ENCODE peak calls at places on chromosomes 11 and 22, in seven cellular contexts. One of them, this sample, is unnamed.
A peak's percentile ranks its signal among the peaks of the same experiment; 100 is the strongest.

GRCh38 chr22:39917091-39917703 is 16.3 kb downstream of the GRAP2 start:
- DNase-seq in sigmoid colon: no peak
- DNase-seq in vagina: no peak
- DNase-seq in endothelial cell of umbilical vein: no peak
- DNase-seq in breast epithelium: no peak
- DNase-seq in transverse colon: no peak
- DNase-seq in stomach: no peak
- DNase-seq in this sample: no peak

GRCh38 chr11:102551188-102551781 is 20.7 kb upstream of the MMP7 start:
- DNase-seq in breast epithelium: no peak
- DNase-seq in endothelial cell of umbilical vein: no peak
- DNase-seq in stomach: no peak
- DNase-seq in sigmoid colon: no peak
- DNase-seq in vagina: no peak
- DNase-seq in transverse colon: no peak
- DNase-seq in this sample: no peak

GRCh38 chr11:18243783-18244362 is 4.6 kb downstream of the SAA2 start:
- DNase-seq in stomach: peak; percentile 71
- DNase-seq in vagina: no peak
- DNase-seq in breast epithelium: no peak
- DNase-seq in sigmoid colon: no peak
- DNase-seq in endothelial cell of umbilical vein: peak; percentile 65
- DNase-seq in transverse colon: peak; percentile 70
- DNase-seq in this sample: no peak

GRCh38 chr11:92329644-92330043 is 105.0 kb downstream of the FAT3 start:
- DNase-seq in sigmoid colon: no peak
- DNase-seq in vagina: no peak
- DNase-seq in breast epithelium: no peak
- DNase-seq in stomach: no peak
- DNase-seq in transverse colon: no peak
- DNase-seq in endothelial cell of umbilical vein: no peak
- DNase-seq in this sample: no peak

GRCh38 chr11:94734563-94735275 is 33.4 kb upstream of the AMOTL1 start:
- DNase-seq in breast epithelium: no peak
- DNase-seq in vagina: no peak
- DNase-seq in sigmoid colon: no peak
- DNase-seq in transverse colon: no peak
- DNase-seq in stomach: no peak
- DNase-seq in endothelial cell of umbilical vein: no peak
- DNase-seq in this sample: no peak

GRCh38 chr11:65884716-65885092 is 3.6 kb downstream of the FIBP start:
- DNase-seq in transverse colon: peak; percentile 83
- DNase-seq in vagina: no peak
- DNase-seq in breast epithelium: no peak
- DNase-seq in stomach: peak; percentile 83
- DNase-seq in endothelial cell of umbilical vein: peak; percentile 78
- DNase-seq in sigmoid colon: peak; percentile 88
- DNase-seq in this sample: no peak

GRCh38 chr22:17797721-17798559 is 23.7 kb upstream of the BID start:
- DNase-seq in transverse colon: no peak
- DNase-seq in breast epithelium: no peak
- DNase-seq in endothelial cell of umbilical vein: no peak
- DNase-seq in sigmoid colon: no peak
- DNase-seq in vagina: no peak
- DNase-seq in stomach: no peak
- DNase-seq in this sample: no peak

GRCh38 chr11:35223429-35223828 is 84.5 kb downstream of the CD44 start:
- DNase-seq in stomach: no peak
- DNase-seq in endothelial cell of umbilical vein: no peak
- DNase-seq in sigmoid colon: peak; percentile 68
- DNase-seq in breast epithelium: no peak
- DNase-seq in vagina: no peak
- DNase-seq in transverse colon: no peak
- DNase-seq in this sample: no peak

GRCh38 chr11:107916671-107917241 is 11.5 kb upstream of the RAB39A start:
- DNase-seq in transverse colon: peak; percentile 28
- DNase-seq in endothelial cell of umbilical vein: no peak
- DNase-seq in sigmoid colon: no peak
- DNase-seq in vagina: no peak
- DNase-seq in stomach: peak; percentile 32
- DNase-seq in breast epithelium: no peak
- DNase-seq in this sample: no peak

GRCh38 chr11:130813196-130813595 is 103.1 kb downstream of the SNX19 start:
- DNase-seq in breast epithelium: no peak
- DNase-seq in sigmoid colon: no peak
- DNase-seq in stomach: no peak
- DNase-seq in transverse colon: no peak
- DNase-seq in endothelial cell of umbilical vein: no peak
- DNase-seq in vagina: no peak
- DNase-seq in this sample: no peak

GRCh38 chr11:74662487-74663103 is 68.6 kb downstream of the CHRDL2 start:
- DNase-seq in breast epithelium: no peak
- DNase-seq in vagina: no peak
- DNase-seq in stomach: no peak
- DNase-seq in endothelial cell of umbilical vein: no peak
- DNase-seq in transverse colon: no peak
- DNase-seq in sigmoid colon: no peak
- DNase-seq in this sample: no peak

GRCh38 chr11:130071211-130071712 is 1.6 kb downstream of the APLP2 start:
- DNase-seq in endothelial cell of umbilical vein: peak; percentile 66
- DNase-seq in sigmoid colon: no peak
- DNase-seq in transverse colon: no peak
- DNase-seq in breast epithelium: no peak
- DNase-seq in stomach: no peak
- DNase-seq in vagina: no peak
- DNase-seq in this sample: no peak

GRCh38 chr11:29306527-29306926 is 710.3 kb downstream of the KCNA4 start:
- DNase-seq in transverse colon: no peak
- DNase-seq in endothelial cell of umbilical vein: peak; percentile 86
- DNase-seq in vagina: no peak
- DNase-seq in stomach: no peak
- DNase-seq in sigmoid colon: no peak
- DNase-seq in breast epithelium: no peak
- DNase-seq in this sample: no peak

GRCh38 chr11:76599041-76600013 is 71.2 kb downstream of the LRRC32 start:
- DNase-seq in endothelial cell of umbilical vein: no peak
- DNase-seq in stomach: no peak
- DNase-seq in breast epithelium: peak; percentile 30
- DNase-seq in sigmoid colon: no peak
- DNase-seq in transverse colon: no peak
- DNase-seq in vagina: peak; percentile 95
- DNase-seq in this sample: no peak

GRCh38 chr22:39151329-39151975 is 1.0 kb downstream of the CBX7 start:
- DNase-seq in endothelial cell of umbilical vein: no peak
- DNase-seq in sigmoid colon: peak; percentile 73
- DNase-seq in transverse colon: no peak
- DNase-seq in stomach: no peak
- DNase-seq in vagina: no peak
- DNase-seq in breast epithelium: no peak
- DNase-seq in this sample: peak; percentile 67

GRCh38 chr11:101913631-101914030 is 1.2 kb upstream of the CEP126 start:
- DNase-seq in vagina: no peak
- DNase-seq in endothelial cell of umbilical vein: no peak
- DNase-seq in stomach: no peak
- DNase-seq in sigmoid colon: no peak
- DNase-seq in breast epithelium: no peak
- DNase-seq in transverse colon: no peak
- DNase-seq in this sample: no peak

GRCh38 chr11:70742553-70743291 is 344.4 kb downstream of the CTTN start:
- DNase-seq in transverse colon: no peak
- DNase-seq in endothelial cell of umbilical vein: no peak
- DNase-seq in sigmoid colon: no peak
- DNase-seq in vagina: no peak
- DNase-seq in breast epithelium: no peak
- DNase-seq in stomach: peak; percentile 82
- DNase-seq in this sample: no peak

GRCh38 chr22:36612458-36612857 is 83.5 kb upstream of the EIF3D start:
- DNase-seq in breast epithelium: no peak
- DNase-seq in transverse colon: no peak
- DNase-seq in vagina: no peak
- DNase-seq in stomach: no peak
- DNase-seq in sigmoid colon: no peak
- DNase-seq in endothelial cell of umbilical vein: no peak
- DNase-seq in this sample: no peak

GRCh38 chr22:33210129-33210784 is 152.1 kb upstream of the SYN3 start:
- DNase-seq in endothelial cell of umbilical vein: peak; percentile 4
- DNase-seq in sigmoid colon: no peak
- DNase-seq in stomach: no peak
- DNase-seq in vagina: no peak
- DNase-seq in transverse colon: peak; percentile 9
- DNase-seq in breast epithelium: no peak
- DNase-seq in this sample: no peak

GRCh38 chr11:130826572-130826971 is 89.7 kb downstream of the SNX19 start:
- DNase-seq in sigmoid colon: peak; percentile 72
- DNase-seq in transverse colon: no peak
- DNase-seq in breast epithelium: no peak
- DNase-seq in vagina: no peak
- DNase-seq in stomach: no peak
- DNase-seq in endothelial cell of umbilical vein: no peak
- DNase-seq in this sample: no peak

GRCh38 chr11:121723261-121723741 is 270.5 kb upstream of the SORL1-AS1 start:
- DNase-seq in breast epithelium: no peak
- DNase-seq in endothelial cell of umbilical vein: peak; percentile 73
- DNase-seq in stomach: no peak
- DNase-seq in vagina: no peak
- DNase-seq in sigmoid colon: peak; percentile 75
- DNase-seq in transverse colon: no peak
- DNase-seq in this sample: no peak

GRCh38 chr11:103326070-103326794 is 217.0 kb downstream of the DYNC2H1 start:
- DNase-seq in breast epithelium: no peak
- DNase-seq in sigmoid colon: no peak
- DNase-seq in vagina: no peak
- DNase-seq in endothelial cell of umbilical vein: peak; percentile 77
- DNase-seq in stomach: no peak
- DNase-seq in transverse colon: peak; percentile 9
- DNase-seq in this sample: no peak

GRCh38 chr11:70574725-70575347 is 176.5 kb downstream of the CTTN start:
- DNase-seq in breast epithelium: no peak
- DNase-seq in stomach: no peak
- DNase-seq in sigmoid colon: no peak
- DNase-seq in vagina: no peak
- DNase-seq in endothelial cell of umbilical vein: no peak
- DNase-seq in transverse colon: no peak
- DNase-seq in this sample: no peak

GRCh38 chr11:13429836-13430235 is 33.2 kb downstream of the BTBD10 start:
- DNase-seq in vagina: no peak
- DNase-seq in stomach: no peak
- DNase-seq in sigmoid colon: no peak
- DNase-seq in transverse colon: no peak
- DNase-seq in breast epithelium: no peak
- DNase-seq in endothelial cell of umbilical vein: no peak
- DNase-seq in this sample: no peak

GRCh38 chr11:71124127-71124526 is 128.2 kb downstream of the SHANK2 start:
- DNase-seq in vagina: no peak
- DNase-seq in sigmoid colon: no peak
- DNase-seq in breast epithelium: no peak
- DNase-seq in stomach: no peak
- DNase-seq in endothelial cell of umbilical vein: no peak
- DNase-seq in transverse colon: no peak
- DNase-seq in this sample: no peak

GRCh38 chr11:61509058-61510029 is 795 bp downstream of the LRRC10B start:
- DNase-seq in vagina: no peak
- DNase-seq in breast epithelium: peak; percentile 68
- DNase-seq in endothelial cell of umbilical vein: peak; percentile 76
- DNase-seq in stomach: peak; percentile 77
- DNase-seq in transverse colon: peak; percentile 71
- DNase-seq in sigmoid colon: peak; percentile 74
- DNase-seq in this sample: no peak
- TF ChIP-seq POLR2AphosphoS5 in vagina: no peak
- TF ChIP-seq POLR2AphosphoS5 in breast epithelium: peak; percentile 14
- TF ChIP-seq POLR2AphosphoS5 in endothelial cell of umbilical vein: no peak
- TF ChIP-seq POLR2AphosphoS5 in stomach: peak; percentile 64
- TF ChIP-seq POLR2AphosphoS5 in transverse colon: no peak
- TF ChIP-seq POLR2AphosphoS5 in sigmoid colon: no peak
- TF ChIP-seq POLR2AphosphoS5 in this sample: no peak

DNA sequence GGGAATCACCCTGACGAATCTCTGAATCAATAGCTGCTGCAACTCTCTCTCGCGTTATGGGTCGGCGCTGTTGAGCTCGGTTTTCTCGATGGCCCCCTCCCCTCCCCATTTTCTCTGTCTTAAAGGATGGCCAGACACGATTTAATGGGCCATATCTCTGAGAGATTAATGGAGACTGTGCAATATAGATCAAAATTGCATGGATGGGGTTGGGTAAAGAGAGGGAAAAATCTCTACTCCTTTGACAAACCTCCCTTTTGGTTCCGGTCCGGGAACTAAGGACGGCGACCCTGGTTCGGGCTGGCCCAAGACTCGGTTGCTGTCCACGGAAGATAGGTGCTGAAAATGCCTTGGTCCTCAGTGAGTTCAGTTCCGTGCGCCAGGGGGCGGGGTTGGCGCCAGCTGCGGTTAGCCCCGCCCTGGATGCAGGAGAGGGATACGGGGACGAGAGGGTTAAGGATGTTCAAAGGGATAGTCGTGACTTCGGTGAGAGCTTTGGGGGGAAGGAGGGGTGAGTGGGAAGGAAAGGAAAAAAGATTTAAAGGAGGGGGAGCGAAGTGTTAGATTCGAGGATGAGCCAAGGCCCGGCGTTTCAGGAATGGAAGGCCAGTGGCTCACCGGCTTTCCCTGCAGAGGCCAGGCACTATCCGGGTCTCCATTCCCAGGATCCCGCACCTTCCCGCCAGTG is 103.6 kb upstream of the HSD17B12 start:
- DNase-seq in transverse colon: no peak
- DNase-seq in sigmoid colon: no peak
- DNase-seq in endothelial cell of umbilical vein: peak; percentile 40
- DNase-seq in breast epithelium: no peak
- DNase-seq in stomach: peak; percentile 44
- DNase-seq in vagina: no peak
- DNase-seq in this sample: no peak
- TF ChIP-seq POLR2AphosphoS5 in transverse colon: no peak
- TF ChIP-seq POLR2AphosphoS5 in sigmoid colon: no peak
- TF ChIP-seq POLR2AphosphoS5 in endothelial cell of umbilical vein: no peak
- TF ChIP-seq POLR2AphosphoS5 in breast epithelium: no peak
- TF ChIP-seq POLR2AphosphoS5 in stomach: peak; percentile 9
- TF ChIP-seq POLR2AphosphoS5 in vagina: no peak
- TF ChIP-seq POLR2AphosphoS5 in this sample: no peak

GRCh38 chr11:134126197-134126822 is 57.4 kb downstream of the JAM3 start:
- DNase-seq in vagina: no peak
- DNase-seq in transverse colon: no peak
- DNase-seq in sigmoid colon: no peak
- DNase-seq in breast epithelium: no peak
- DNase-seq in stomach: no peak
- DNase-seq in endothelial cell of umbilical vein: peak; percentile 72
- DNase-seq in this sample: no peak
- TF ChIP-seq POLR2AphosphoS5 in vagina: no peak
- TF ChIP-seq POLR2AphosphoS5 in transverse colon: no peak
- TF ChIP-seq POLR2AphosphoS5 in sigmoid colon: no peak
- TF ChIP-seq POLR2AphosphoS5 in breast epithelium: no peak
- TF ChIP-seq POLR2AphosphoS5 in stomach: peak; percentile 79
- TF ChIP-seq POLR2AphosphoS5 in endothelial cell of umbilical vein: peak; percentile 21
- TF ChIP-seq POLR2AphosphoS5 in this sample: no peak

DNA sequence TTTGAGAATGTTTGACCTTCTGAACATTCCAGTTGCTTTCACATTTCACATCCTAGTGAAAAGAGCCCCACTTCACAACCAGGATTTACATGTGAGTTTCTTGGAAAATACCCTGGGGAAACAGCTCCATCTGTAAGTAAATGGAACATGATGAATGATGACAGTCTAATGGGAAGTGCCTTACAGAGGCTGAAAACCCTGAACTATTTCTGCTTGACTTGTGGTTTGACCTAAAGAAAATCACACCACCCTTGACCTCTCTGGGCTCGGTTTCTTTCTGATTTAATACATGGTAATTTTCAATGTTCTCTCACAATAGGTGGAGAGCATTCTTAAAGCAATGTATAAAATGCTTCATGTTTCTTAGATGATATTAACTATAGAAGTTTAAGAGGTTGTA is 499.4 kb upstream of the API5 start:
- DNase-seq in breast epithelium: no peak
- DNase-seq in sigmoid colon: no peak
- DNase-seq in stomach: no peak
- DNase-seq in transverse colon: no peak
- DNase-seq in endothelial cell of umbilical vein: no peak
- DNase-seq in vagina: no peak
- DNase-seq in this sample: no peak
- TF ChIP-seq POLR2AphosphoS5 in breast epithelium: no peak
- TF ChIP-seq POLR2AphosphoS5 in sigmoid colon: no peak
- TF ChIP-seq POLR2AphosphoS5 in stomach: no peak
- TF ChIP-seq POLR2AphosphoS5 in transverse colon: no peak
- TF ChIP-seq POLR2AphosphoS5 in endothelial cell of umbilical vein: no peak
- TF ChIP-seq POLR2AphosphoS5 in vagina: no peak
- TF ChIP-seq POLR2AphosphoS5 in this sample: no peak

This sample was measured in suprapubic skin.